ENCODE peak calls at places on chromosome 2, in seven cellular contexts. One of them, this sample, is unnamed.

GRCh38 chr2:238487134-238487533 is 60.4 kb downstream of the ASB1 start:
- DNase-seq in WTC11: no peak
- DNase-seq in cardiac fibroblast: no peak
- DNase-seq in right lobe of liver: no peak
- DNase-seq in activated CD8-positive, alpha-beta memory T cell treated with anti-CD3 and anti-CD28 coated beads, Interleukin-2, amount 50 U/mL, for 48 hours: no peak
- DNase-seq in OCI-LY7: no peak
- DNase-seq in kidney: no peak
- DNase-seq in this sample: no peak

GRCh38 chr2:235053649-235054048 is 101.8 kb downstream of the SH3BP4 start:
- DNase-seq in WTC11: no peak
- DNase-seq in cardiac fibroblast: no peak
- DNase-seq in right lobe of liver: peak
- DNase-seq in activated CD8-positive, alpha-beta memory T cell treated with anti-CD3 and anti-CD28 coated beads, Interleukin-2, amount 50 U/mL, for 48 hours: no peak
- DNase-seq in OCI-LY7: no peak
- DNase-seq in kidney: no peak
- DNase-seq in this sample: no peak

GRCh38 chr2:170815746-170816498 is 765 bp upstream of the GAD1 start:
- DNase-seq in WTC11: peak
- DNase-seq in cardiac fibroblast: peak
- DNase-seq in right lobe of liver: peak
- DNase-seq in activated CD8-positive, alpha-beta memory T cell treated with anti-CD3 and anti-CD28 coated beads, Interleukin-2, amount 50 U/mL, for 48 hours: peak
- DNase-seq in OCI-LY7: peak
- DNase-seq in kidney: peak
- DNase-seq in this sample: peak

GRCh38 chr2:43075906-43076585 is 150.4 kb downstream of the ZFP36L2 start:
- DNase-seq in WTC11: no peak
- DNase-seq in cardiac fibroblast: peak
- DNase-seq in right lobe of liver: no peak
- DNase-seq in activated CD8-positive, alpha-beta memory T cell treated with anti-CD3 and anti-CD28 coated beads, Interleukin-2, amount 50 U/mL, for 48 hours: no peak
- DNase-seq in OCI-LY7: no peak
- DNase-seq in kidney: peak
- DNase-seq in this sample: no peak

GRCh38 chr2:20199381-20200270 is 25.3 kb downstream of the SDC1 start:
- DNase-seq in WTC11: no peak
- DNase-seq in cardiac fibroblast: no peak
- DNase-seq in right lobe of liver: no peak
- DNase-seq in activated CD8-positive, alpha-beta memory T cell treated with anti-CD3 and anti-CD28 coated beads, Interleukin-2, amount 50 U/mL, for 48 hours: no peak
- DNase-seq in OCI-LY7: no peak
- DNase-seq in kidney: no peak
- DNase-seq in this sample: no peak

GRCh38 chr2:200350796-200351195 is 44.3 kb downstream of the SPATS2L start:
- DNase-seq in WTC11: no peak
- DNase-seq in cardiac fibroblast: peak
- DNase-seq in right lobe of liver: no peak
- DNase-seq in activated CD8-positive, alpha-beta memory T cell treated with anti-CD3 and anti-CD28 coated beads, Interleukin-2, amount 50 U/mL, for 48 hours: no peak
- DNase-seq in OCI-LY7: no peak
- DNase-seq in kidney: no peak
- DNase-seq in this sample: no peak

GRCh38 chr2:116719841-116720240 is 1094.7 kb upstream of the DDX18 start:
- DNase-seq in WTC11: no peak
- DNase-seq in cardiac fibroblast: no peak
- DNase-seq in right lobe of liver: no peak
- DNase-seq in activated CD8-positive, alpha-beta memory T cell treated with anti-CD3 and anti-CD28 coated beads, Interleukin-2, amount 50 U/mL, for 48 hours: no peak
- DNase-seq in OCI-LY7: no peak
- DNase-seq in kidney: no peak
- DNase-seq in this sample: peak

GRCh38 chr2:134512734-134513467 is 205.9 kb downstream of the TMEM163 start:
- DNase-seq in WTC11: no peak
- DNase-seq in cardiac fibroblast: no peak
- DNase-seq in right lobe of liver: no peak
- DNase-seq in activated CD8-positive, alpha-beta memory T cell treated with anti-CD3 and anti-CD28 coated beads, Interleukin-2, amount 50 U/mL, for 48 hours: no peak
- DNase-seq in OCI-LY7: no peak
- DNase-seq in kidney: no peak
- DNase-seq in this sample: no peak

GRCh38 chr2:142989276-142990204 is 112.1 kb downstream of the KYNU start:
- DNase-seq in WTC11: no peak
- DNase-seq in cardiac fibroblast: peak
- DNase-seq in right lobe of liver: no peak
- DNase-seq in activated CD8-positive, alpha-beta memory T cell treated with anti-CD3 and anti-CD28 coated beads, Interleukin-2, amount 50 U/mL, for 48 hours: no peak
- DNase-seq in OCI-LY7: peak
- DNase-seq in kidney: no peak
- DNase-seq in this sample: peak

GRCh38 chr2:137951606-137952005 is 12.7 kb upstream of the HNMT start:
- DNase-seq in WTC11: no peak
- DNase-seq in cardiac fibroblast: peak
- DNase-seq in right lobe of liver: no peak
- DNase-seq in activated CD8-positive, alpha-beta memory T cell treated with anti-CD3 and anti-CD28 coated beads, Interleukin-2, amount 50 U/mL, for 48 hours: no peak
- DNase-seq in OCI-LY7: no peak
- DNase-seq in kidney: no peak
- DNase-seq in this sample: no peak

GRCh38 chr2:134714228-134714627 is 4.6 kb downstream of the TMEM163 start:
- DNase-seq in WTC11: no peak
- DNase-seq in cardiac fibroblast: no peak
- DNase-seq in right lobe of liver: no peak
- DNase-seq in activated CD8-positive, alpha-beta memory T cell treated with anti-CD3 and anti-CD28 coated beads, Interleukin-2, amount 50 U/mL, for 48 hours: no peak
- DNase-seq in OCI-LY7: no peak
- DNase-seq in kidney: no peak
- DNase-seq in this sample: no peak

GRCh38 chr2:197145471-197146056 is 165.0 kb downstream of the ANKRD44 start:
- DNase-seq in WTC11: no peak
- DNase-seq in cardiac fibroblast: no peak
- DNase-seq in right lobe of liver: no peak
- DNase-seq in activated CD8-positive, alpha-beta memory T cell treated with anti-CD3 and anti-CD28 coated beads, Interleukin-2, amount 50 U/mL, for 48 hours: no peak
- DNase-seq in OCI-LY7: peak
- DNase-seq in kidney: no peak
- DNase-seq in this sample: no peak

GRCh38 chr2:241560883-241561474 is 2.4 kb downstream of the BOK start:
- DNase-seq in WTC11: no peak
- DNase-seq in cardiac fibroblast: peak
- DNase-seq in right lobe of liver: peak
- DNase-seq in activated CD8-positive, alpha-beta memory T cell treated with anti-CD3 and anti-CD28 coated beads, Interleukin-2, amount 50 U/mL, for 48 hours: no peak
- DNase-seq in OCI-LY7: no peak
- DNase-seq in kidney: peak
- DNase-seq in this sample: no peak

GRCh38 chr2:121534007-121534406 is 3.3 kb downstream of the RNU4ATAC start:
- DNase-seq in WTC11: no peak
- DNase-seq in cardiac fibroblast: no peak
- DNase-seq in right lobe of liver: no peak
- DNase-seq in activated CD8-positive, alpha-beta memory T cell treated with anti-CD3 and anti-CD28 coated beads, Interleukin-2, amount 50 U/mL, for 48 hours: no peak
- DNase-seq in OCI-LY7: no peak
- DNase-seq in kidney: no peak
- DNase-seq in this sample: no peak

GRCh38 chr2:55771612-55772011 is 78.0 kb upstream of the PNPT1 start:
- DNase-seq in WTC11: no peak
- DNase-seq in cardiac fibroblast: peak
- DNase-seq in right lobe of liver: no peak
- DNase-seq in activated CD8-positive, alpha-beta memory T cell treated with anti-CD3 and anti-CD28 coated beads, Interleukin-2, amount 50 U/mL, for 48 hours: no peak
- DNase-seq in OCI-LY7: no peak
- DNase-seq in kidney: no peak
- DNase-seq in this sample: peak

GRCh38 chr2:177002983-177003382 is 209.6 kb upstream of the HNRNPA3 start:
- DNase-seq in WTC11: no peak
- DNase-seq in cardiac fibroblast: no peak
- DNase-seq in right lobe of liver: no peak
- DNase-seq in activated CD8-positive, alpha-beta memory T cell treated with anti-CD3 and anti-CD28 coated beads, Interleukin-2, amount 50 U/mL, for 48 hours: no peak
- DNase-seq in OCI-LY7: no peak
- DNase-seq in kidney: no peak
- DNase-seq in this sample: no peak

GRCh38 chr2:219002395-219003266 is 9.4 kb upstream of the CRYBA2 start:
- DNase-seq in WTC11: peak
- DNase-seq in cardiac fibroblast: peak
- DNase-seq in right lobe of liver: peak
- DNase-seq in activated CD8-positive, alpha-beta memory T cell treated with anti-CD3 and anti-CD28 coated beads, Interleukin-2, amount 50 U/mL, for 48 hours: no peak
- DNase-seq in OCI-LY7: no peak
- DNase-seq in kidney: peak
- DNase-seq in this sample: peak

GRCh38 chr2:238119756-238120462 is 18.6 kb upstream of the KLHL30 start:
- DNase-seq in WTC11: no peak
- DNase-seq in cardiac fibroblast: no peak
- DNase-seq in right lobe of liver: no peak
- DNase-seq in activated CD8-positive, alpha-beta memory T cell treated with anti-CD3 and anti-CD28 coated beads, Interleukin-2, amount 50 U/mL, for 48 hours: no peak
- DNase-seq in OCI-LY7: peak
- DNase-seq in kidney: peak
- DNase-seq in this sample: no peak

GRCh38 chr2:231604101-231604684 is 11.5 kb downstream of the TEX44 start:
- DNase-seq in WTC11: peak
- DNase-seq in cardiac fibroblast: no peak
- DNase-seq in right lobe of liver: peak
- DNase-seq in activated CD8-positive, alpha-beta memory T cell treated with anti-CD3 and anti-CD28 coated beads, Interleukin-2, amount 50 U/mL, for 48 hours: peak
- DNase-seq in OCI-LY7: peak
- DNase-seq in kidney: peak
- DNase-seq in this sample: no peak

GRCh38 chr2:73979686-73980085 is 5.0 kb upstream of the TET3 start:
- DNase-seq in WTC11: no peak
- DNase-seq in cardiac fibroblast: peak
- DNase-seq in right lobe of liver: no peak
- DNase-seq in activated CD8-positive, alpha-beta memory T cell treated with anti-CD3 and anti-CD28 coated beads, Interleukin-2, amount 50 U/mL, for 48 hours: no peak
- DNase-seq in OCI-LY7: no peak
- DNase-seq in kidney: no peak
- DNase-seq in this sample: no peak